ENCODE peak calls at places on chromosomes 16 and 17, in eight cellular contexts. Q, H, N, Z, X, K, T and R are unnamed samples. For H3K4me1, the result is how much of the 10 kb centered on the place peaks cover.

GRCh38 chr17:28763137-28763799 is 19.5 kb downstream of the TRAF4 start:
- ATAC-seq in X (no peak), Q (peak), T (peak), H (peak), Z (no peak), K (peak), N (peak), R (peak)

GRCh38 chr16:69495821-69496220 is 69.9 kb upstream of the NFAT5 start:
- ATAC-seq in H (peak), X (peak), T (peak), Z (no peak), Q (no peak), N (no peak), K (peak), R (no peak)

GRCh38 chr17:68468334-68468733 is 11.0 kb upstream of the WIPI1 start:
- ATAC-seq in K (no peak), N (no peak), Z (no peak), Q (no peak), X (no peak), H (no peak), T (no peak), R (no peak)

GRCh38 chr17:614637-615546 is 99.7 kb downstream of the VPS53 start:
- ATAC-seq in Q (no peak), H (no peak), X (no peak), N (peak), T (no peak), K (no peak), Z (no peak), R (no peak)

GRCh38 chr17:39605492-39606433 is 2.0 kb downstream of the NEUROD2 start:
- ATAC-seq in Q (no peak), N (peak), T (no peak), X (peak), H (peak), Z (peak), K (peak), R (no peak)

GRCh38 chr17:66406701-66407644 is 104.6 kb downstream of the PRKCA start:
- ATAC-seq in Z (peak), H (no peak), Q (no peak), X (no peak), K (no peak), T (peak), N (no peak), R (no peak)

GRCh38 chr17:3924421-3925350 is 8.4 kb upstream of the P2RX1 start:
- ATAC-seq in Q (no peak), X (no peak), Z (no peak), N (no peak), H (no peak), T (no peak), K (no peak), R (peak)

GRCh38 chr17:7462474-7463367 is 16.7 kb downstream of the ZBTB4 start:
- ATAC-seq in Q (no peak), N (no peak), T (no peak), H (no peak), Z (no peak), X (peak), K (no peak), R (no peak)

GRCh38 chr17:71964559-71964958 is 156.3 kb upstream of the SOX9 start:
- ATAC-seq in Q (no peak), Z (no peak), T (no peak), N (no peak), K (no peak), H (no peak), X (no peak), R (no peak)

GRCh38 chr16:71737501-71737900 is 13.0 kb upstream of the PHLPP2 start:
- ATAC-seq in K (no peak), Q (no peak), T (no peak), Z (no peak), N (no peak), H (no peak), X (no peak), R (no peak)

GRCh38 chr17:8015957-8016631 is 13.7 kb downstream of the GUCY2D start:
- ATAC-seq in N (peak), T (peak), Z (peak), X (no peak), K (peak), H (peak), Q (peak), R (no peak)

GRCh38 chr17:45311406-45311761 is 5.4 kb downstream of the MAP3K14 start:
- ATAC-seq in Q (no peak), N (no peak), X (peak), T (no peak), K (no peak), H (no peak), Z (no peak), R (no peak)

GRCh38 chr16:456891-457483 is 31.5 kb downstream of the RAB11FIP3 start:
- ATAC-seq in T (peak), Q (no peak), H (peak), Z (peak), N (peak), K (no peak), X (peak), R (peak)

GRCh38 chr17:19238167-19238505 is 970 bp downstream of the EPN2 start:
- ATAC-seq in Q (no peak), Z (peak), H (peak), T (peak), K (no peak), N (peak), X (peak), R (no peak)

GRCh38 chr17:27670791-27671590 is 40.0 kb downstream of the LGALS9 start:
- ATAC-seq in K (no peak), N (no peak), Q (no peak), H (no peak), X (no peak), T (peak), Z (peak), R (no peak)

GRCh38 chr17:64982139-64982802 is 63.0 kb upstream of the LRRC37A3 start:
- ATAC-seq in T (no peak), Z (no peak), H (no peak), Q (no peak), N (no peak), X (no peak), K (no peak), R (no peak)

GRCh38 chr17:33335491-33336173 is 42.5 kb upstream of the ASIC2 start:
- ATAC-seq in T (peak), N (no peak), Q (no peak), H (peak), Z (peak), X (peak), K (no peak), R (no peak)

GRCh38 chr17:58352018-58352842 is at the start of gene SUPT4H1:
- ATAC-seq in K (peak), H (peak), N (peak), T (peak), Q (peak), Z (peak), X (peak), R (peak)

GRCh38 chr17:58351182-58351581 is 819 bp downstream of the SUPT4H1 start:
- ATAC-seq in X (no peak), Z (no peak), N (no peak), T (no peak), H (no peak), K (no peak), Q (no peak), R (no peak)

GRCh38 chr17:58354541-58355216 is 2.7 kb upstream of the SUPT4H1 start:
- ATAC-seq in K (no peak), T (no peak), N (no peak), Z (no peak), Q (no peak), X (no peak), H (no peak), R (no peak)

GRCh38 chr17:58351710-58352017 is 337 bp downstream of the SUPT4H1 start:
- ATAC-seq in Z (no peak), T (no peak), H (peak), N (peak), K (peak), X (peak), Q (peak), R (peak)

DNA sequence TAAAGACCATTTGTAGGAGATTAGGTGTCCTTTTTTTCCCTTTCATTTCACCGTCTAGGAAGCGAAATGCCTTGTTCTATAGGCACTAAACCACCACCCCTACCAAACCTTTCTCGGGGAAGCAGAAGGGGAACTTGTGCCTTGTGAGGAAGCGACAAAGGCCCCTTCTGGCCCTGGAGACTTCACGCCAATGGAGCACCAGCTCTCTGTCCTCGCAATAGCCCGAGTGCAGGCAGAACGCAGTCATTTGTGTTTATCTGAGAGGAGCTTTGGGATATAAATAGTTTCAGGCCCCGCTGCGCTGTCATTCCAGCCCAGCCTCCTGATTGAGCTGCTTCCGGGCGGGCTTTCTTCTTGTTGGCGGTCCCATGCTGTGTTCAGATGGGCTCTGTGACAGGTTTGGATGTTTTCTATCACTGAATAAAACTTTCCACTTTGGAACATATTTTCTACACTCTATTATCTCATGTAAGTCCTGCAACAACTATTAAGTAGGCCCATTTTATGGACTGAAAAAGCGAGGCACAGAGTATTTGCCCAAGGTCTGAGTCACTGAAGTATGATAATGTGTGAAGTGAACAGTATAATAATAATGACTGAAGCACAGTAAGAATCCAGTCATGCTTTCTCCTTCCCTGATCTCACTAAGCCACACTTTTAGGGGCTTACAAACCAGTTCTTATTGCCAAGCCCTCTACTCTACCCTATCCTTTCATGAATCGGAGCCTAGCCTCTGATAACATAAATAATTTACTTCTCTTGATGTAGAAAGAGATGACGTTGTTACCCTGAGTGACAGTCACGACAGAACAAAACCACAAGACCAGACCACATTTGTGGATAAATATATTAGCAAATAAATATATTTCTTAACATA is 1.1 kb upstream of the SUPT4H1 start:
- ATAC-seq in Z (peak), X (no peak), N (peak), H (no peak), T (peak), Q (peak), K (peak), R (no peak)
- TF ChIP-seq POLR2AphosphoS5 in Z (no peak), X (no peak), N (peak), H (no peak), T (peak), Q (no peak), K (peak), R (peak)

DNA sequence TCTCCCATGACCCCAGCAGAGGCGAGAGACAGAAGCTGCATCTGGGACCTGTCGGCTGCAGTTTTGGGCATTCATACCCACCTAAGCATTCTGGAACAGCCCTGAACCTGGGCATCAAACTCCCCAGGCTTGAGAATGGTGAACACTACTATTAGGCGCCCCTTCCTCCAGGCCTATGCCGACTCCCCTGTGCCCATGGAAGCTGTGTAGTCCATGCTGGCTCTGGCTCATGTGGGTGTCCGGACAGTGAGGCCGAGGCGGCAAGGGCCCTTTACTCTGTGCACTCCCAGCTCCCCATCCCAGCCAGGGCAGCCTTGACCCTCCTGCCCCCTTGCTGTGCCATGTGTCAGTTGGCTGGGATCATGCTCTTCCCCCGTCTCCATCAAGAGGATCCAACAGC is 89.0 kb upstream of the TOB1 start:
- ATAC-seq in X (peak), K (no peak), Q (no peak), N (no peak), H (no peak), T (no peak), Z (no peak), R (no peak)
- H3K4me1 ChIP-seq in X (half or more), K (under half), Q (half or more), N (under half), H (under half), T (under half), Z (under half), R (under half)

GRCh38 chr17:48814504-48814903 is 2.5 kb downstream of the TTLL6 start:
- ATAC-seq in Z (peak), N (peak), H (peak), Q (peak), T (peak), X (peak), K (peak), R (no peak)

GRCh38 chr17:48819466-48819865 is 2.4 kb upstream of the TTLL6 start:
- ATAC-seq in Q (no peak), Z (no peak), H (no peak), X (no peak), K (no peak), T (no peak), N (no peak), R (no peak)

GRCh38 chr17:48818361-48818841 is 1.4 kb upstream of the TTLL6 start:
- ATAC-seq in H (no peak), X (peak), N (no peak), K (no peak), Q (no peak), T (no peak), Z (peak), R (no peak)

GRCh38 chr17:48816438-48816773 is 623 bp downstream of the TTLL6 start:
- ATAC-seq in K (no peak), H (no peak), X (no peak), Q (no peak), T (no peak), N (no peak), Z (no peak), R (no peak)

GRCh38 chr17:48816774-48817590 is at the start of gene TTLL6:
- ATAC-seq in Z (peak), K (peak), N (peak), X (peak), Q (peak), T (peak), H (peak), R (peak)
- TF ChIP-seq POLR2AphosphoS5 in Z (peak), K (no peak), N (peak), X (no peak), Q (no peak), T (no peak), H (no peak), R (peak)

GRCh38 chr16:57133911-57134310 is 41.5 kb downstream of the CPNE2 start:
- ATAC-seq in T (peak), X (peak), H (no peak), Z (no peak), N (no peak), Q (no peak), K (no peak), R (no peak)

GRCh38 chr16:57130950-57131321 is 38.6 kb downstream of the CPNE2 start:
- ATAC-seq in H (no peak), Z (no peak), T (no peak), X (no peak), Q (no peak), K (no peak), N (no peak), R (no peak)

GRCh38 chr16:57131351-57131970 is 39.1 kb downstream of the CPNE2 start:
- ATAC-seq in Z (no peak), X (no peak), K (no peak), H (no peak), N (no peak), Q (no peak), T (no peak), R (no peak)

GRCh38 chr16:57133101-57133500 is 40.7 kb downstream of the CPNE2 start:
- ATAC-seq in N (no peak), H (no peak), Q (no peak), Z (no peak), X (no peak), K (no peak), T (no peak), R (no peak)

DNA sequence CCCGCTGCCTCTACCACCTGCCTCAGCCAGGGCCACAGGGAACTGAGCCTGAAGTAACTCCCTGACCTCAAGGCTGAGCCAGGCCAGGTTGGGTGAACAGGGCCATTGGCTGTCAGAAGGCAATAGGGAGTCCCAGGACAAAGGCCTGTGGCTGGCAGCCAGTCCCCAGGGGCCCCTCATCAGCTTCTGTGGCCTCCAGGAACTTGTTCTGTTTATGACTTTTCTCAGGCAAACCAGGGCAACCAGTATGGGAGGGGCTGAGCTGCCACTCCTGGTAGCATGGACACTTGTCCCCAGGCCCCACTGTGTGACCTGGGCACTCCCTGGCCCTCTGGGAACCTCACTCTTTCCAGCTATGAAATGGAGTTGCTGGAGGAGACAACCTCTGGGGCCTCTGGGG is 40.1 kb downstream of the CPNE2 start:
- ATAC-seq in H (no peak), N (peak), T (no peak), Q (no peak), Z (no peak), X (peak), K (peak), R (no peak)
- H3K4me1 ChIP-seq in H (under half), N (under half), T (under half), Q (under half), Z (under half), X (under half), K (under half), R (under half)

GRCh38 chr16:87582221-87582965 is 19.9 kb upstream of the JPH3 start:
- ATAC-seq in T (no peak), K (no peak), X (peak), Z (peak), H (peak), Q (peak), N (peak), R (peak)
- TF ChIP-seq POLR2AphosphoS5 in T (no peak), K (no peak), X (no peak), Z (no peak), H (no peak), Q (no peak), N (no peak), R (no peak)

DNA sequence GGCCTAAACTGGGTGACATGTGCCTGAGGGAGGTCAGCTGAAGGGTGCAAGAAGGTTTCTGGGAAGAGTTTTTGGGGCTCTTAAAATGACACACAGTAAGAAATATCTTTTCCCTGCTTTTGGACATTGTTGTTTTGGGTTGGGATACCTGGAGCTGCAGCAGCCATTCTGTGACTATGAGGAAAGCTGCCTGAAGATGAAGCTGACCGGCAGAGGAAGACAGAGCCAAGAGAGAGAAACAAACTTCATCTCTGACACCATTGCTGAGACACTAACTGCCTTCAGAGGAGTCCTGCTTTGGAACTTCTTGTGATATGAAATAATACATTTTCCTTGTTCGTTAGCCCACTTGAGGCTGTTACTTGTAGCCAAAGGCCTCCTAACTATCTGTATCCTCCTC is 8.8 kb upstream of the WNT3 start:
- ATAC-seq in X (no peak), Z (no peak), H (no peak), T (no peak), Q (no peak), N (no peak), K (no peak), R (no peak)
- H3K4me1 ChIP-seq in X (under half), Z (under half), H (under half), T (under half), Q (under half), N (under half), K (under half), R (under half)

GRCh38 chr17:80889231-80889896 is 102.3 kb upstream of the CHMP6 start:
- ATAC-seq in H (no peak), Q (no peak), N (no peak), K (no peak), T (no peak), Z (no peak), X (no peak), R (no peak)

GRCh38 chr17:80888276-80889160 is 103.1 kb upstream of the CHMP6 start:
- ATAC-seq in Q (no peak), T (no peak), X (no peak), N (no peak), Z (no peak), H (no peak), K (no peak), R (no peak)

GRCh38 chr17:80886641-80887573 is 104.7 kb upstream of the CHMP6 start:
- ATAC-seq in X (no peak), Q (no peak), H (no peak), K (no peak), Z (no peak), N (no peak), T (no peak), R (no peak)

GRCh38 chr17:80885922-80886582 is 105.6 kb upstream of the CHMP6 start:
- ATAC-seq in Q (no peak), T (no peak), X (no peak), K (no peak), Z (no peak), N (no peak), H (no peak), R (no peak)

DNA sequence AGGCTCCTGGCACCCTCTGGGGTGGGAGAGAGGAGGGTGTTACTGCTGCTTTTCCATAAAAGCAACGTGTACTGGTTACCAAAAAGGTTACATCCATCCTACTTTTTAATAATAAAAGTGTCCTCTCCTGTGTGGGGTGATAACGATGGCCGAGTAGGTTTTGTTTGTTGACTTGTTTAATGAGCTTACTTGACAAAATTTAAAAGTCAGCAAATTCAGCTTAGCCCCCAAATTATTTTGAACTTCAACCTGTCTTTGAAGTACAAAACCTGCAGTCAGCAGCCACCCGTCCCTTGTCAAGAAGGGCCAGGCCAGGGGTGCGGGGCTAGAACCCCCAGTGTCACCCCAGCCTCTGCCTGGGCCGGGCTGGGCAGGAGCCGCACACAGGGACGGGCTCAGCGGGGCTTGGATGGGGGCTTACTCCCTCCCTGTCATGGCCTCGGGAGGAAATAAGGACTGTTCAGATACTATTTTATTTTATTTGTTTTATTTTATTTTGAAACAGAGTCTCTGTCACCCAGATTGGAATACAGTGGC is 103.9 kb upstream of the CHMP6 start:
- ATAC-seq in X (no peak), H (no peak), T (no peak), Q (no peak), Z (no peak), N (no peak), K (no peak), R (no peak)
- TF ChIP-seq POLR2AphosphoS5 in X (no peak), H (no peak), T (no peak), Q (no peak), Z (no peak), N (no peak), K (no peak), R (no peak)